ENCODE peak calls at places on chromosomes 4 and X, in nine cellular contexts. X, D, N, P, K, C, S, L and J are unnamed samples.

GRCh38 chr4:26235500-26235899 is 85.3 kb upstream of the RBPJ start:
- DNase-seq in X (no peak), S (peak), D (peak), L (peak), C (no peak), P (peak), N (no peak), K (no peak), J (no peak)

GRCh38 chr4:109368661-109369060 is 65.0 kb upstream of the SEC24B start:
- DNase-seq in K (peak), P (no peak), C (no peak), X (no peak), D (no peak), L (no peak), S (no peak), N (no peak), J (no peak)

GRCh38 chr4:5144384-5144783 is 93.1 kb downstream of the STK32B start:
- DNase-seq in C (no peak), K (no peak), X (no peak), D (no peak), P (no peak), L (no peak), N (no peak), S (no peak), J (no peak)

GRCh38 chr4:8473198-8473919 is 32.8 kb downstream of the TRMT44 start:
- DNase-seq in D (no peak), K (no peak), L (peak), S (no peak), N (no peak), C (no peak), P (peak), X (peak), J (no peak)

GRCh38 chrX:102339312-102340298 is 92.6 kb downstream of the NXF2 start:
- DNase-seq in D (no peak), L (no peak), X (no peak), P (no peak), K (no peak), N (no peak), C (no peak), S (no peak), J (peak)

GRCh38 chrX:74132265-74132664 is 171.7 kb upstream of the ZCCHC13 start:
- DNase-seq in P (no peak), D (no peak), N (no peak), S (no peak), X (no peak), L (no peak), C (no peak), K (no peak), J (no peak)

GRCh38 chr4:180827610-180828009 is 1415.6 kb upstream of the TENM3 start:
- DNase-seq in L (no peak), P (peak), X (no peak), D (no peak), N (no peak), K (no peak), S (peak), C (no peak), J (no peak)

GRCh38 chr4:78775278-78776030 is 696 bp upstream of the BMP2K start:
- DNase-seq in K (peak), N (peak), D (peak), C (peak), L (peak), P (peak), S (peak), X (peak), J (peak)

GRCh38 chr4:123399638-123400358 is 3.2 kb downstream of the SPRY1 start:
- DNase-seq in K (peak), S (peak), D (no peak), X (no peak), N (no peak), C (no peak), P (peak), L (peak), J (no peak)

GRCh38 chr4:176191974-176192373 is 3.4 kb downstream of the SPATA4 start:
- DNase-seq in S (peak), P (peak), X (peak), C (no peak), L (no peak), D (no peak), K (no peak), N (no peak), J (peak)

GRCh38 chr4:153467897-153468262 is 1.7 kb downstream of the TMEM131L start:
- DNase-seq in X (no peak), D (no peak), C (no peak), P (peak), L (no peak), N (no peak), S (no peak), K (no peak), J (no peak)

GRCh38 chr4:119559044-119559647 is 69.5 kb downstream of the PDE5A start:
- DNase-seq in L (no peak), X (peak), S (peak), P (peak), C (no peak), D (no peak), N (no peak), K (peak), J (peak)

GRCh38 chr4:98682719-98683118 is 24.3 kb upstream of the TSPAN5 start:
- DNase-seq in L (no peak), C (no peak), P (peak), X (peak), S (peak), N (no peak), D (no peak), K (no peak), J (no peak)

GRCh38 chrX:47231167-47231566 is 1.6 kb upstream of the USP11 start:
- DNase-seq in S (no peak), D (no peak), C (no peak), X (no peak), K (no peak), L (no peak), N (no peak), P (no peak), J (no peak)

GRCh38 chrX:10350991-10351390 is 194.2 kb downstream of the CLCN4 start:
- DNase-seq in L (no peak), S (peak), N (no peak), C (no peak), D (no peak), K (no peak), X (no peak), P (peak), J (no peak)

GRCh38 chr4:133152330-133152791 is 3.3 kb downstream of the PCDH10 start:
- DNase-seq in P (no peak), D (no peak), N (no peak), S (no peak), X (no peak), K (peak), C (no peak), L (no peak), J (no peak)

GRCh38 chrX:153739754-153740486 is 15.3 kb downstream of the ABCD1 start:
- DNase-seq in S (no peak), C (no peak), N (no peak), P (no peak), K (no peak), L (no peak), D (no peak), X (no peak), J (no peak)

GRCh38 chr4:168731006-168731636 is 234.3 kb downstream of the PALLD start:
- DNase-seq in N (no peak), X (no peak), K (no peak), L (no peak), P (peak), D (no peak), C (no peak), S (peak), J (no peak)

GRCh38 chr4:165184220-165184619 is 23.1 kb upstream of the KLHL2 start:
- DNase-seq in P (peak), N (no peak), K (no peak), X (no peak), L (no peak), C (no peak), S (no peak), D (no peak), J (no peak)

GRCh38 chr4:123469696-123470095 is 73.1 kb downstream of the SPRY1 start:
- DNase-seq in X (no peak), P (no peak), C (no peak), L (no peak), N (no peak), K (no peak), S (no peak), D (no peak), J (no peak)

GRCh38 chrX:13684361-13684760 is 4.6 kb upstream of the RAB9A start:
- DNase-seq in D (no peak), N (no peak), S (no peak), P (no peak), K (no peak), L (no peak), X (no peak), C (no peak), J (no peak)

GRCh38 chr4:46698891-46699290 is 210.2 kb downstream of the COX7B2 start:
- DNase-seq in P (no peak), K (no peak), X (no peak), S (no peak), L (no peak), N (no peak), C (no peak), D (no peak), J (no peak)

GRCh38 chrX:100829730-100830129 is 9.5 kb downstream of the CSTF2 start:
- DNase-seq in N (no peak), P (peak), L (no peak), X (no peak), D (no peak), S (peak), C (no peak), K (no peak), J (peak)

GRCh38 chrX:13990126-13990525 is 39.6 kb downstream of the GEMIN8 start:
- DNase-seq in C (no peak), N (no peak), S (peak), D (no peak), P (no peak), L (no peak), K (no peak), X (no peak), J (no peak)

GRCh38 chr4:98662619-98663225 is 4.3 kb upstream of the TSPAN5 start:
- DNase-seq in N (no peak), X (no peak), K (peak), D (no peak), L (no peak), P (no peak), C (no peak), S (no peak), J (no peak)

GRCh38 chr4:90215286-90215685 is 88.1 kb downstream of the CCSER1 start:
- DNase-seq in N (no peak), D (no peak), S (no peak), P (no peak), X (no peak), K (no peak), C (no peak), L (no peak), J (no peak)

GRCh38 chr4:82017680-82018079 is 356.1 kb downstream of the HNRNPD start:
- DNase-seq in S (peak), N (no peak), L (no peak), D (no peak), P (peak), X (no peak), K (peak), C (no peak), J (peak)

GRCh38 chr4:165199722-165200121 is 7.6 kb upstream of the KLHL2 start:
- DNase-seq in X (no peak), N (no peak), K (no peak), P (peak), S (no peak), C (no peak), L (no peak), D (no peak), J (no peak)

GRCh38 chr4:25667931-25668557 is 12.4 kb downstream of the SLC34A2 start:
- DNase-seq in K (peak), P (peak), X (no peak), C (no peak), N (no peak), D (peak), L (no peak), S (no peak), J (no peak)

GRCh38 chr4:19941434-19941833 is 310.3 kb upstream of the SLIT2 start:
- DNase-seq in S (no peak), D (no peak), N (no peak), P (no peak), K (no peak), C (no peak), X (peak), L (no peak), J (peak)

GRCh38 chr4:95165926-95166524 is 382.7 kb downstream of the UNC5C start:
- DNase-seq in K (peak), N (no peak), S (peak), D (no peak), P (peak), L (peak), C (no peak), X (peak), J (peak)

GRCh38 chr4:1205641-1206298 is 33.4 kb upstream of the SPON2 start:
- DNase-seq in L (no peak), S (no peak), N (peak), D (peak), K (no peak), P (no peak), X (no peak), C (peak), J (no peak)

GRCh38 chr4:122577808-122578781 is 42.8 kb downstream of the IL21 start:
- DNase-seq in P (peak), D (peak), S (peak), N (no peak), X (peak), C (no peak), K (peak), L (peak), J (peak)

GRCh38 chr4:6549890-6550620 is 24.9 kb upstream of the MAN2B2 start:
- DNase-seq in K (no peak), L (no peak), N (no peak), X (no peak), D (no peak), P (no peak), S (no peak), C (no peak), J (no peak)

GRCh38 chr4:6548882-6549230 is 26.1 kb upstream of the MAN2B2 start:
- DNase-seq in C (no peak), L (no peak), S (no peak), P (no peak), N (no peak), D (no peak), X (peak), K (no peak), J (no peak)

GRCh38 chr4:6549445-6549844 is 25.5 kb upstream of the MAN2B2 start:
- DNase-seq in L (no peak), K (no peak), S (no peak), N (no peak), P (no peak), D (no peak), X (no peak), C (no peak), J (no peak)

GRCh38 chr4:6546681-6547447 is 28.1 kb upstream of the MAN2B2 start:
- DNase-seq in L (no peak), C (no peak), P (peak), S (peak), K (peak), D (peak), N (no peak), X (peak), J (peak)

GRCh38 chr4:6548201-6548881 is 26.6 kb upstream of the MAN2B2 start:
- DNase-seq in C (no peak), S (peak), K (peak), X (peak), P (peak), D (no peak), L (no peak), N (no peak), J (peak)
- TF ChIP-seq CTCF in C (no peak), S (peak), K (peak), X (no peak), P (peak), D (no peak), L (no peak), N (no peak), J (peak)

GRCh38 chr4:86810867-86811266 is 38.3 kb downstream of the SLC10A6 start:
- DNase-seq in P (no peak), X (no peak), N (no peak), S (no peak), L (no peak), D (no peak), K (no peak), C (no peak), J (peak)
- TF ChIP-seq CTCF in P (no peak), X (no peak), N (no peak), S (no peak), L (no peak), D (no peak), K (no peak), C (no peak), J (no peak)

GRCh38 chrX:134294548-134294947 is 57.6 kb downstream of the CCDC160 start:
- DNase-seq in K (no peak), D (no peak), N (no peak), C (no peak), P (peak), S (peak), X (peak), L (no peak), J (peak)
- TF ChIP-seq CTCF in K (peak), D (no peak), N (peak), C (no peak), P (peak), S (peak), X (peak), L (peak), J (peak)

GRCh38 chrX:95056901-95057300 is 1382.9 kb downstream of the FAM133A start:
- DNase-seq in N (no peak), S (peak), X (no peak), P (peak), D (no peak), K (peak), C (no peak), L (no peak), J (no peak)
- TF ChIP-seq CTCF in N (no peak), S (peak), X (peak), P (peak), D (no peak), K (peak), C (no peak), L (no peak), J (peak)